ENCODE peak calls at places on chromosomes 6 and 20, in six cellular contexts. One of them, this sample, is unnamed.

GRCh38 chr20:49372095-49372734 is 94.4 kb upstream of the ZNFX1 start:
- DNase-seq in HCT116: no peak
- DNase-seq in SK-N-SH: no peak
- DNase-seq in H1: no peak
- DNase-seq in HepG2: no peak
- DNase-seq in GM12878: no peak
- DNase-seq in this sample: no peak

GRCh38 chr6:117482240-117483003 is at the start of gene DCBLD1:
- DNase-seq in HCT116: peak; percentile 78
- DNase-seq in SK-N-SH: peak; percentile 81
- DNase-seq in H1: no peak
- DNase-seq in HepG2: peak; percentile 78
- DNase-seq in GM12878: no peak
- DNase-seq in this sample: peak; percentile 61

GRCh38 chr6:35668096-35668495 is 20.6 kb downstream of the FKBP5 start:
- DNase-seq in HCT116: no peak
- DNase-seq in SK-N-SH: no peak
- DNase-seq in H1: no peak
- DNase-seq in HepG2: no peak
- DNase-seq in GM12878: no peak
- DNase-seq in this sample: peak; percentile 45

GRCh38 chr6:158323561-158323958 is 11.3 kb downstream of the TULP4 start:
- DNase-seq in HCT116: no peak
- DNase-seq in SK-N-SH: no peak
- DNase-seq in H1: no peak
- DNase-seq in HepG2: no peak
- DNase-seq in GM12878: peak; percentile 33
- DNase-seq in this sample: no peak

GRCh38 chr6:140684776-140685550 is 1310.5 kb upstream of the CITED2 start:
- DNase-seq in HCT116: no peak
- DNase-seq in SK-N-SH: no peak
- DNase-seq in H1: no peak
- DNase-seq in HepG2: no peak
- DNase-seq in GM12878: no peak
- DNase-seq in this sample: no peak

GRCh38 chr6:40413231-40413755 is 173.9 kb downstream of the LRFN2 start:
- DNase-seq in HCT116: no peak
- DNase-seq in SK-N-SH: no peak
- DNase-seq in H1: no peak
- DNase-seq in HepG2: no peak
- DNase-seq in GM12878: no peak
- DNase-seq in this sample: no peak

GRCh38 chr6:169850746-169851145 is 99.3 kb downstream of the ERMARD start:
- DNase-seq in HCT116: no peak
- DNase-seq in SK-N-SH: no peak
- DNase-seq in H1: no peak
- DNase-seq in HepG2: no peak
- DNase-seq in GM12878: no peak
- DNase-seq in this sample: no peak

GRCh38 chr20:44109951-44110361 is 77.0 kb downstream of the JPH2 start:
- DNase-seq in HCT116: no peak
- DNase-seq in SK-N-SH: no peak
- DNase-seq in H1: no peak
- DNase-seq in HepG2: no peak
- DNase-seq in GM12878: no peak
- DNase-seq in this sample: no peak

GRCh38 chr20:47187450-47188195 is 168.9 kb downstream of the ZMYND8 start:
- DNase-seq in HCT116: no peak
- DNase-seq in SK-N-SH: no peak
- DNase-seq in H1: no peak
- DNase-seq in HepG2: no peak
- DNase-seq in GM12878: no peak
- DNase-seq in this sample: no peak

GRCh38 chr6:20737912-20738311 is 203.7 kb downstream of the CDKAL1 start:
- DNase-seq in HCT116: no peak
- DNase-seq in SK-N-SH: no peak
- DNase-seq in H1: no peak
- DNase-seq in HepG2: no peak
- DNase-seq in GM12878: no peak
- DNase-seq in this sample: no peak

GRCh38 chr6:106773956-106774629 is 144.7 kb downstream of the QRSL1 start:
- DNase-seq in HCT116: no peak
- DNase-seq in SK-N-SH: peak; percentile 50
- DNase-seq in H1: no peak
- DNase-seq in HepG2: no peak
- DNase-seq in GM12878: no peak
- DNase-seq in this sample: no peak

GRCh38 chr6:170227996-170228550 is 62.8 kb downstream of the DLL1 start:
- DNase-seq in HCT116: no peak
- DNase-seq in SK-N-SH: no peak
- DNase-seq in H1: no peak
- DNase-seq in HepG2: no peak
- DNase-seq in GM12878: no peak
- DNase-seq in this sample: no peak

GRCh38 chr6:4446982-4447381 is 311.6 kb upstream of the ECI2 start:
- DNase-seq in HCT116: no peak
- DNase-seq in SK-N-SH: no peak
- DNase-seq in H1: no peak
- DNase-seq in HepG2: no peak
- DNase-seq in GM12878: no peak
- DNase-seq in this sample: no peak

GRCh38 chr6:116877743-116878142 is 701 bp downstream of the RFX6 start:
- DNase-seq in HCT116: no peak
- DNase-seq in SK-N-SH: peak; percentile 6
- DNase-seq in H1: no peak
- DNase-seq in HepG2: no peak
- DNase-seq in GM12878: no peak
- DNase-seq in this sample: no peak

GRCh38 chr6:43990627-43991619 is 136.3 kb downstream of the MRPL14 start:
- DNase-seq in HCT116: no peak
- DNase-seq in SK-N-SH: peak; percentile 83
- DNase-seq in H1: no peak
- DNase-seq in HepG2: peak; percentile 93
- DNase-seq in GM12878: no peak
- DNase-seq in this sample: no peak

GRCh38 chr6:138194221-138194620 is 24.1 kb downstream of the PBOV1 start:
- DNase-seq in HCT116: no peak
- DNase-seq in SK-N-SH: no peak
- DNase-seq in H1: no peak
- DNase-seq in HepG2: no peak
- DNase-seq in GM12878: no peak
- DNase-seq in this sample: no peak

GRCh38 chr6:122752990-122753687 is 26.4 kb upstream of the FABP7 start:
- DNase-seq in HCT116: no peak
- DNase-seq in SK-N-SH: no peak
- DNase-seq in H1: no peak
- DNase-seq in HepG2: no peak
- DNase-seq in GM12878: no peak
- DNase-seq in this sample: no peak

GRCh38 chr20:34558320-34559202 is at the start of gene MAP1LC3A:
- DNase-seq in HCT116: no peak
- DNase-seq in SK-N-SH: peak; percentile 99
- DNase-seq in H1: peak; percentile 46
- DNase-seq in HepG2: no peak
- DNase-seq in GM12878: no peak
- DNase-seq in this sample: peak; percentile 63

GRCh38 chr20:51565298-51565697 is 22.8 kb upstream of the NFATC2 start:
- DNase-seq in HCT116: no peak
- DNase-seq in SK-N-SH: no peak
- DNase-seq in H1: no peak
- DNase-seq in HepG2: no peak
- DNase-seq in GM12878: no peak
- DNase-seq in this sample: no peak

GRCh38 chr6:170106906-170107525 is 183.9 kb downstream of the DLL1 start:
- DNase-seq in HCT116: no peak
- DNase-seq in SK-N-SH: peak; percentile 10
- DNase-seq in H1: no peak
- DNase-seq in HepG2: no peak
- DNase-seq in GM12878: no peak
- DNase-seq in this sample: no peak

GRCh38 chr20:50281831-50282591 is 91.4 kb downstream of the CEBPB start:
- DNase-seq in HCT116: no peak
- DNase-seq in SK-N-SH: no peak
- DNase-seq in H1: no peak
- DNase-seq in HepG2: peak; percentile 71
- DNase-seq in GM12878: no peak
- DNase-seq in this sample: no peak

GRCh38 chr6:160188773-160189172 is 67.2 kb downstream of the SLC22A1 start:
- DNase-seq in HCT116: no peak
- DNase-seq in SK-N-SH: no peak
- DNase-seq in H1: no peak
- DNase-seq in HepG2: no peak
- DNase-seq in GM12878: no peak
- DNase-seq in this sample: no peak

GRCh38 chr20:43699941-43700565 is 26.7 kb downstream of the GTSF1L start:
- DNase-seq in HCT116: no peak
- DNase-seq in SK-N-SH: no peak
- DNase-seq in H1: no peak
- DNase-seq in HepG2: no peak
- DNase-seq in GM12878: no peak
- DNase-seq in this sample: no peak

GRCh38 chr6:117840541-117840983 is 66.5 kb upstream of the SLC35F1 start:
- DNase-seq in HCT116: peak; percentile 68
- DNase-seq in SK-N-SH: peak; percentile 14
- DNase-seq in H1: no peak
- DNase-seq in HepG2: peak; percentile 68
- DNase-seq in GM12878: no peak
- DNase-seq in this sample: no peak

GRCh38 chr6:90548001-90548400 is 38.9 kb downstream of the MAP3K7 start:
- DNase-seq in HCT116: no peak
- DNase-seq in SK-N-SH: no peak
- DNase-seq in H1: no peak
- DNase-seq in HepG2: no peak
- DNase-seq in GM12878: no peak
- DNase-seq in this sample: no peak

GRCh38 chr6:42222450-42222849 is 4.8 kb upstream of the MRPS10 start:
- DNase-seq in HCT116: no peak
- DNase-seq in SK-N-SH: no peak
- DNase-seq in H1: no peak
- DNase-seq in HepG2: peak; percentile 73
- DNase-seq in GM12878: no peak
- DNase-seq in this sample: peak; percentile 77

GRCh38 chr6:57221936-57222683 is at the start of gene RAB23:
- DNase-seq in HCT116: peak; percentile 60
- DNase-seq in SK-N-SH: peak; percentile 96
- DNase-seq in H1: peak; percentile 54
- DNase-seq in HepG2: peak; percentile 75
- DNase-seq in GM12878: peak; percentile 58
- DNase-seq in this sample: peak; percentile 86

GRCh38 chr6:113756290-113756665 is 100.9 kb upstream of the MARCKS start:
- DNase-seq in HCT116: no peak
- DNase-seq in SK-N-SH: no peak
- DNase-seq in H1: no peak
- DNase-seq in HepG2: no peak
- DNase-seq in GM12878: no peak
- DNase-seq in this sample: no peak

GRCh38 chr20:32483351-32484220 is 101.5 kb downstream of the NOL4L start:
- DNase-seq in HCT116: peak; percentile 3
- DNase-seq in SK-N-SH: peak; percentile 96
- DNase-seq in H1: no peak
- DNase-seq in HepG2: peak; percentile 72
- DNase-seq in GM12878: no peak
- DNase-seq in this sample: peak; percentile 75
- TF ChIP-seq JUND in HCT116: no peak
- TF ChIP-seq JUND in SK-N-SH: no peak
- TF ChIP-seq JUND in H1: no peak
- TF ChIP-seq JUND in HepG2: no peak
- TF ChIP-seq JUND in GM12878: no peak
- TF ChIP-seq JUND in this sample: no peak

DNA sequence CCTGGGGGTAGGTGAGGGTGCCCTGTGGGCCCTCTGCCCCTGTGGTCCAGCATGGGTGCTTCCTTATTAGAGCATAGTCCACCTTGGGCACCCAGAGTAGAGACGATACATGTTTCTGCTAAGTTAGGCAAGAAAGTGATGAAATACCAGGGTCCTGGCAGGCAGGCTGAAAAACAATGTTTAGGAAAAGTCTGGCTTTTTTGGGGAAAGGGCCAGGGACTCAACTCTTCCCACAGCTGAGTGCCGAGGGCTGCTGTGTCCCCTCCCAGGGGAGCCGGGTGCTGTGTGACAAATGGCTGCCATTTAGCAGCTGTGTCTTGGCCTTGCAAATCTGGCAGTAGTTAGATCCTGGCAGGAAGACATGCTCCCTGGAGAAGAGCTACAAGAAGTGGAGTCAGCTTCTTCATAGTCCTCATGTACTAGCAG is 61.5 kb downstream of the RREB1 start:
- DNase-seq in HCT116: no peak
- DNase-seq in SK-N-SH: no peak
- DNase-seq in H1: no peak
- DNase-seq in HepG2: no peak
- DNase-seq in GM12878: no peak
- DNase-seq in this sample: no peak
- TF ChIP-seq JUND in HCT116: no peak
- TF ChIP-seq JUND in SK-N-SH: no peak
- TF ChIP-seq JUND in H1: no peak
- TF ChIP-seq JUND in HepG2: no peak
- TF ChIP-seq JUND in GM12878: no peak
- TF ChIP-seq JUND in this sample: no peak

GRCh38 chr20:57092112-57092899 is 174.1 kb downstream of the BMP7 start:
- DNase-seq in HCT116: peak; percentile 44
- DNase-seq in SK-N-SH: peak; percentile 88
- DNase-seq in H1: peak; percentile 61
- DNase-seq in HepG2: peak; percentile 48
- DNase-seq in GM12878: peak; percentile 2
- DNase-seq in this sample: peak; percentile 79
- TF ChIP-seq JUND in HCT116: no peak
- TF ChIP-seq JUND in SK-N-SH: no peak
- TF ChIP-seq JUND in H1: no peak
- TF ChIP-seq JUND in HepG2: no peak
- TF ChIP-seq JUND in GM12878: no peak
- TF ChIP-seq JUND in this sample: no peak

DNA sequence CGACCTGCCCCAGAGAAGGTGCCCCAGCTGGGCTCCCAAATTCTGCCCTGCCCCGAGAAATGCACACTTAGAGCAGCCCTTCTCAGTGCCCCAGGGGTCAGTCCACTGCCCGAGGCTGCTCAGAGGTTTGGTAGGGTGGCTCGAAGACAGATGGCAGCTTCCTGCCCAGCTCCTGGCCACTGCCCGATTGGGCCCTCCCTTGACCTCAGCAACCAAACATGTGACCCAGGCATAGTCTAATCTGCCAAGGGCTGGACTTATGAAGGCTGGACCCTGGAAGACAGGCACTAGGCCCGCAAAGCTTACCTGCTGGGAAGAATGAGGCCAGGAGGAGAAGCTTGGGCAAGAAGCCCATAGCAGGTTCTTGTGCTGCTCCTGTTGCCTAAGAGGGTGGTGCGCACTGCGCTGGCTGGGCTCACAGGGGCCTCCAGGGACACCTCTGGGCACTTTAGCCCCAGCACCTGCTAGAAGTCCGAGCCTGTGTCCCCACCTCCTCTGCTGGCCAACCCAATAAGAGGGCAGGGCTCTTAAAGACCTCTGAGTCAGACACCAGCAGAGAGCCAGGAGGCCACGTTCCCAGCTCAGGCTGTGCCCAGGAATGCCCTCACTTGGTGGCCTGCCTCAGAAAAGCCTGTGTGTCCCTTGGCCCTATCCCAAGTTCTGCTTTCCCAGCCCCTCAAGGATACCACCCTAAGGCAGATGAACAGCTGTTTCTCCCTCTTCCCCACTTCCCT is 5.5 kb downstream of the SIGLEC1 start:
- DNase-seq in HCT116: no peak
- DNase-seq in SK-N-SH: no peak
- DNase-seq in H1: no peak
- DNase-seq in HepG2: no peak
- DNase-seq in GM12878: no peak
- DNase-seq in this sample: no peak
- TF ChIP-seq JUND in HCT116: no peak
- TF ChIP-seq JUND in SK-N-SH: no peak
- TF ChIP-seq JUND in H1: no peak
- TF ChIP-seq JUND in HepG2: no peak
- TF ChIP-seq JUND in GM12878: no peak
- TF ChIP-seq JUND in this sample: no peak